ENCODE peak calls at places on chromosome 11, in four cellular contexts. F, V, I and N are unnamed samples.
A peak's percentile ranks its signal among the peaks of the same experiment; 100 is the strongest.

GRCh38 chr11:71155846-71156245 is 96.5 kb downstream of the SHANK2 start:
- DNase-seq in F (no peak), V (no peak), I (no peak), N (no peak)

GRCh38 chr11:44901120-44901519 is 49.6 kb downstream of the TP53I11 start:
- DNase-seq in F (no peak), V (no peak), I (no peak), N (no peak)

GRCh38 chr11:25702417-25702816 is 629.5 kb upstream of the ANO3 start:
- DNase-seq in F (no peak), V (no peak), I (no peak), N (no peak)

GRCh38 chr11:117443269-117444186 is 115.9 kb downstream of the CEP164 start:
- DNase-seq in F (peak; percentile 25), V (peak; percentile 65), I (no peak), N (peak; percentile 92)

GRCh38 chr11:8988329-8989234 is 15.2 kb downstream of the NRIP3 start:
- DNase-seq in F (no peak), V (peak; percentile 91), I (no peak), N (no peak)

GRCh38 chr11:121489823-121490222 is 37.1 kb upstream of the SORL1-AS1 start:
- DNase-seq in F (peak; percentile 1), V (no peak), I (no peak), N (no peak)

GRCh38 chr11:62804310-62805043 is 763 bp downstream of the NXF1 start:
- DNase-seq in F (no peak), V (peak; percentile 19), I (no peak), N (no peak)

GRCh38 chr11:11969380-11970215 is 38.8 kb downstream of the DKK3 start:
- DNase-seq in F (no peak), V (no peak), I (no peak), N (no peak)

GRCh38 chr11:61587541-61587941 is 6.7 kb upstream of the SYT7 start:
- DNase-seq in F (no peak), V (peak; percentile 25), I (no peak), N (no peak)

GRCh38 chr11:35734669-35735068 is 72.1 kb downstream of the TRIM44 start:
- DNase-seq in F (no peak), V (no peak), I (no peak), N (no peak)

GRCh38 chr11:65452806-65453490 is 30.4 kb downstream of the NEAT1 start:
- DNase-seq in F (peak; percentile 65), V (no peak), I (no peak), N (peak; percentile 84)

GRCh38 chr11:1202154-1202775 is 20.6 kb upstream of the MUC5B start:
- DNase-seq in F (peak; percentile 69), V (peak; percentile 11), I (no peak), N (peak; percentile 60)

GRCh38 chr11:60825790-60826189 is 16.1 kb upstream of the CCDC86 start:
- DNase-seq in F (no peak), V (no peak), I (no peak), N (no peak)

GRCh38 chr11:120147094-120147949 is 9.4 kb upstream of the TRIM29 start:
- DNase-seq in F (no peak), V (no peak), I (no peak), N (no peak)

GRCh38 chr11:45252877-45253276 is 33.3 kb downstream of the SYT13 start:
- DNase-seq in F (no peak), V (no peak), I (no peak), N (no peak)

GRCh38 chr11:83044958-83045712 is 26.6 kb downstream of the RAB30 start:
- DNase-seq in F (peak; percentile 86), V (peak; percentile 29), I (no peak), N (no peak)

GRCh38 chr11:7793233-7793632 is 3.5 kb downstream of the OR5P2 start:
- DNase-seq in F (no peak), V (no peak), I (no peak), N (no peak)

GRCh38 chr11:78253797-78254196 is 65.1 kb downstream of the USP35 start:
- DNase-seq in F (no peak), V (no peak), I (no peak), N (no peak)

GRCh38 chr11:44110231-44110679 is 14.8 kb downstream of the EXT2 start:
- DNase-seq in F (peak; percentile 49), V (peak; percentile 75), I (no peak), N (peak; percentile 65)

GRCh38 chr11:10375280-10376048 is 70.6 kb downstream of the ADM start:
- DNase-seq in F (no peak), V (no peak), I (no peak), N (no peak)

GRCh38 chr11:14386895-14387480 is 28.0 kb upstream of the RRAS2 start:
- DNase-seq in F (peak; percentile 14), V (peak; percentile 30), I (no peak), N (peak; percentile 58)

GRCh38 chr11:93543292-93543977 is at the start of gene SMCO4:
- DNase-seq in F (peak; percentile 77), V (peak; percentile 90), I (no peak), N (peak; percentile 93)

GRCh38 chr11:65849366-65849765 is 8.6 kb downstream of the CFL1 start:
- DNase-seq in F (no peak), V (no peak), I (no peak), N (peak; percentile 12)

GRCh38 chr11:33514079-33514690 is 186.4 kb downstream of the C11orf91 start:
- DNase-seq in F (no peak), V (no peak), I (no peak), N (no peak)

GRCh38 chr11:63670077-63670737 is 969 bp downstream of the ATL3 start:
- DNase-seq in F (no peak), V (no peak), I (no peak), N (no peak)

GRCh38 chr11:102810943-102811528 is 13.1 kb upstream of the MMP1 start:
- DNase-seq in F (peak; percentile 12), V (no peak), I (no peak), N (peak; percentile 10)

GRCh38 chr11:77823775-77824174 is 2.8 kb downstream of the AAMDC start:
- DNase-seq in F (no peak), V (no peak), I (no peak), N (no peak)

GRCh38 chr11:84003181-84003580 is 717.0 kb upstream of the CCDC90B start:
- DNase-seq in F (no peak), V (no peak), I (no peak), N (no peak)

GRCh38 chr11:111427471-111427912 is 48.4 kb upstream of the POU2AF1 start:
- DNase-seq in F (no peak), V (peak; percentile 27), I (no peak), N (peak; percentile 59)
- TF ChIP-seq RCOR1 in F (no peak), V (no peak), I (no peak), N (peak; percentile 43)

GRCh38 chr11:72576661-72577060 is 97.6 kb downstream of the PDE2A start:
- DNase-seq in F (no peak), V (no peak), I (no peak), N (no peak)

GRCh38 chr11:72577271-72577681 is 96.9 kb downstream of the PDE2A start:
- DNase-seq in F (no peak), V (no peak), I (no peak), N (no peak)

GRCh38 chr11:72575533-72576170 is 98.6 kb downstream of the PDE2A start:
- DNase-seq in F (no peak), V (no peak), I (no peak), N (no peak)

GRCh38 chr11:72574534-72575460 is 99.4 kb downstream of the PDE2A start:
- DNase-seq in F (no peak), V (no peak), I (no peak), N (no peak)

DNA sequence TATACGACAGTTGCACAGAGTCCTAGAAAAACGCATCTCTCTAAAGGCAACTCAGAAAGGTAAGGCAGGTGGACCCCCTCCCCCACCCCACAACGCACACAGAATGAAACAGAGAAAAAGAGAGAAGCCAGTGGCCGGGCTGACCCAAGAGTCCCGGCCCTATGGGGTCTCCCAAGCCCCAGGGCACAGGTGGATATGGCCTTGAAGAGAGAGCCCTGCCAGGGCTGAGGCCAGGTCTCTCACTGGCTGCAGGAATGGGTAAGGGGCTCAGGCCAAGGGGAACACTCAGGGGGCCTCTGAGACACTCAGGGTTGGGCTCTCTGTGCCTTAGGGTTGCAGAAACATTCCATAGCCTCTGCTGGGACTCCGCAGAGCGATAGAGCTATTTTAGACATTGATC is 98.0 kb downstream of the PDE2A start:
- DNase-seq in F (no peak), V (no peak), I (no peak), N (no peak)
- TF ChIP-seq CHD2 in F (no peak), V (no peak), I (no peak), N (no peak)

GRCh38 chr11:85970593-85970992 is 98.3 kb downstream of the PICALM start:
- DNase-seq in F (no peak), V (no peak), I (no peak), N (no peak)

GRCh38 chr11:85961930-85962363 is 106.8 kb downstream of the CCDC83 start:
- DNase-seq in F (no peak), V (no peak), I (no peak), N (no peak)

GRCh38 chr11:85965202-85965601 is 103.7 kb downstream of the PICALM start:
- DNase-seq in F (no peak), V (no peak), I (no peak), N (no peak)

GRCh38 chr11:85967457-85967856 is 101.4 kb downstream of the PICALM start:
- DNase-seq in F (no peak), V (no peak), I (no peak), N (no peak)
- TF ChIP-seq RCOR1 in F (no peak), V (no peak), I (no peak), N (no peak)

GRCh38 chr11:133545199-133545709 is 13.0 kb upstream of the OPCML start:
- DNase-seq in F (no peak), V (no peak), I (peak; percentile 63), N (no peak)

GRCh38 chr11:133536198-133536597 is 3.9 kb upstream of the OPCML start:
- DNase-seq in F (no peak), V (no peak), I (no peak), N (no peak)

GRCh38 chr11:133541331-133542095 is 9.2 kb upstream of the OPCML start:
- DNase-seq in F (no peak), V (no peak), I (no peak), N (no peak)
- TF ChIP-seq CHD2 in F (no peak), V (no peak), I (no peak), N (no peak)

GRCh38 chr11:115631609-115632008 is 127.4 kb upstream of the CADM1 start:
- DNase-seq in F (no peak), V (no peak), I (no peak), N (no peak)
- TF ChIP-seq RCOR1 in F (no peak), V (no peak), I (no peak), N (no peak)

GRCh38 chr11:69494851-69495250 is 13.4 kb downstream of the LINC01488 start:
- DNase-seq in F (no peak), V (no peak), I (no peak), N (no peak)
- TF ChIP-seq CHD2 in F (no peak), V (no peak), I (no peak), N (no peak)

DNA sequence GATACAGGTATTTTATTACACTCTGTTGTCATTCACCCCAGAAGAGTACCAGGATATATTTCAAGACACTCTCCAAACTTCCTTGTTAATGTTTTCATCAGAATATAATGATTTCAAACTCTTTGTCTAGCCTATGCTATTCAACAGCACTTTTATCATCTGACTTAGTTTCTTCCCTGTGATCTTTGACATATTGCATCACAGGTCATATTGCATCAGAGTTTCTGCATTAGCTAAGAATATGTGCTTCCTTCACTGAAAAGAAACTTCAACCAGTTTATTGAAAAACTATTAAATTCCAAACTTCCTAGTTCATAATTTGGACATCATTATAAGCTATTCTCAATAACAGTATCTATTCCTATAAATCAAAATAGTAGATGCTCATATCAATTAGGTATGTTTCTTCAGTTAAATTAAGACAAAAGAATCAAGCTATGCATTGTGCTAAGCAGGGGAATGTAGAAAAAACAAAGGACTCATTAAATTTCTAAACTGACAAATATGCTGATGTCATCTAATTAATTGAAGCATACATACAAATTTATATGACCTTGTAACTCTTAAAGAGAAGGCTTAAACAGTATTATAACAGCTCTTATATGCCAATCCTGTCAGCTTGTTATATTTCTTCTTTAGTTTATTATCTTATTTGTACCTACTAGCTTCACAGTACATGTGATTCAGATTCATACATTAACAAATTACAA is 361.8 kb upstream of the LUZP2 start:
- DNase-seq in F (no peak), V (no peak), I (no peak), N (no peak)
- TF ChIP-seq RCOR1 in F (no peak), V (no peak), I (no peak), N (no peak)